ENCODE peak calls at places on chromosomes 2 and 18, in five cellular contexts. Y is heart left ventricle, I is NCI-H2081, K is RPMI8226, N is T-helper 1 cell. R is an unnamed sample.

GRCh38 chr18:13136689-13137040 is 81.9 kb upstream of the LDLRAD4 start:
- DNase-seq in Y (peak), I (no peak), K (no peak), N (no peak), R (no peak)

GRCh38 chr18:10397004-10397403 is 57.4 kb upstream of the APCDD1 start:
- DNase-seq in Y (no peak), I (no peak), K (no peak), N (no peak), R (no peak)

GRCh38 chr2:168244318-168244717 is 3.1 kb downstream of the STK39 start:
- DNase-seq in Y (no peak), I (peak), K (peak), N (peak), R (no peak)

GRCh38 chr18:70296289-70296688 is 7.4 kb downstream of the SOCS6 start:
- DNase-seq in Y (peak), I (no peak), K (no peak), N (no peak), R (no peak)

GRCh38 chr2:115214050-115214449 is 771.6 kb downstream of the DPP10 start:
- DNase-seq in Y (no peak), I (no peak), K (no peak), N (no peak), R (no peak)

GRCh38 chr18:59570101-59570875 is 126.9 kb downstream of the CCBE1 start:
- DNase-seq in Y (no peak), I (no peak), K (no peak), N (no peak), R (no peak)

GRCh38 chr2:230130668-230131364 is 62.1 kb upstream of the SLC16A14 start:
- DNase-seq in Y (peak), I (no peak), K (no peak), N (no peak), R (peak)

GRCh38 chr2:201648-202433 is 62.0 kb downstream of the SH3YL1 start:
- DNase-seq in Y (no peak), I (no peak), K (no peak), N (no peak), R (no peak)

GRCh38 chr2:175600024-175600831 is 401.8 kb downstream of the LNPK start:
- DNase-seq in Y (no peak), I (peak), K (no peak), N (no peak), R (no peak)

GRCh38 chr18:30094556-30094955 is 948.0 kb downstream of the DSC3 start:
- DNase-seq in Y (no peak), I (no peak), K (no peak), N (no peak), R (no peak)

R was measured in glomerular endothelial cell.